ENCODE peak calls at places on chromosomes 4 and X, in six cellular contexts. M is tibial artery; Y is B cell; I is adrenal gland; J is stimulated activated CD8-positive, alpha-beta memory T cell treated with anti-CD3 and anti-CD28 coated beads, Interleukin-4, amount 100 ng/mL, for 4 hours; X is NCI-H1105. L is an unnamed sample.
A peak's percentile ranks its signal among the peaks of the same experiment; 100 is the strongest.

GRCh38 chrX:11952176-11952720 is 186.0 kb upstream of the FRMPD4 start:
- DNase-seq in M (no peak), Y (no peak), I (no peak), J (no peak), X (no peak), L (no peak)

GRCh38 chr4:55554453-55555030 is 7.8 kb upstream of the CLOCK start:
- DNase-seq in M (no peak), Y (no peak), I (no peak), J (no peak), X (no peak), L (no peak)

GRCh38 chr4:164949448-164950118 is 27.9 kb downstream of the TRIM61 start:
- DNase-seq in M (no peak), Y (no peak), I (no peak), J (no peak), X (no peak), L (no peak)

GRCh38 chrX:66030505-66031317 is 9.2 kb downstream of the VSIG4 start:
- DNase-seq in M (no peak), Y (no peak), I (no peak), J (no peak), X (no peak), L (no peak)

GRCh38 chr4:136219592-136220125 is 1312.6 kb downstream of the PCDH18 start:
- DNase-seq in M (no peak), Y (no peak), I (no peak), J (no peak), X (no peak), L (no peak)

GRCh38 chrX:141652315-141652714 is 46.2 kb downstream of the SPANXD start:
- DNase-seq in M (no peak), Y (no peak), I (no peak), J (no peak), X (no peak), L (no peak)

GRCh38 chrX:15929231-15929630 is 74.6 kb upstream of the AP1S2 start:
- DNase-seq in M (no peak), Y (no peak), I (no peak), J (no peak), X (no peak), L (no peak)

GRCh38 chrX:58025979-58026378 is 115.7 kb upstream of the ZXDA start:
- DNase-seq in M (no peak), Y (peak; percentile 40), I (peak; percentile 57), J (no peak), X (peak; percentile 5), L (no peak)

GRCh38 chr4:125951275-125951887 is 636.6 kb downstream of the FAT4 start:
- DNase-seq in M (no peak), Y (no peak), I (no peak), J (no peak), X (no peak), L (no peak)

GRCh38 chrX:85052636-85053343 is 49.1 kb downstream of the APOOL start:
- DNase-seq in M (no peak), Y (no peak), I (no peak), J (no peak), X (no peak), L (no peak)

GRCh38 chrX:103864149-103864548 is 32.1 kb upstream of the RAB9B start:
- DNase-seq in M (no peak), Y (no peak), I (no peak), J (no peak), X (no peak), L (no peak)

GRCh38 chr4:32172761-32173160 is 1452.6 kb downstream of the PCDH7 start:
- DNase-seq in M (no peak), Y (no peak), I (no peak), J (no peak), X (no peak), L (no peak)

GRCh38 chr4:1895971-1896657 is 24.9 kb downstream of the NSD2 start:
- DNase-seq in M (no peak), Y (no peak), I (no peak), J (no peak), X (no peak), L (no peak)

GRCh38 chrX:2650865-2651264 is 40.2 kb upstream of the CD99 start:
- DNase-seq in M (no peak), Y (no peak), I (no peak), J (no peak), X (no peak), L (no peak)

GRCh38 chr4:56400560-56400959 is 13.3 kb upstream of the AASDH start:
- DNase-seq in M (no peak), Y (no peak), I (no peak), J (no peak), X (no peak), L (no peak)

GRCh38 chr4:40924096-40924792 is 174.5 kb downstream of the NSUN7 start:
- DNase-seq in M (peak; percentile 79), Y (peak; percentile 73), I (peak; percentile 84), J (peak; percentile 37), X (peak; percentile 27), L (peak; percentile 22)

GRCh38 chr4:83152771-83153170 is 38.2 kb upstream of the PLAC8 start:
- DNase-seq in M (no peak), Y (no peak), I (no peak), J (no peak), X (no peak), L (no peak)

GRCh38 chr4:80097395-80098177 is 24.6 kb upstream of the ANTXR2 start:
- DNase-seq in M (peak; percentile 60), Y (no peak), I (peak; percentile 55), J (no peak), X (no peak), L (no peak)

GRCh38 chr4:15469402-15470148 is at the start of gene CC2D2A:
- DNase-seq in M (no peak), Y (no peak), I (peak; percentile 58), J (no peak), X (no peak), L (no peak)

GRCh38 chr4:7398104-7398423 is 36.7 kb downstream of the PSAPL1 start:
- DNase-seq in M (peak; percentile 55), Y (no peak), I (peak; percentile 35), J (no peak), X (peak; percentile 94), L (no peak)

GRCh38 chr4:6198768-6199343 is 1.5 kb downstream of the JAKMIP1 start:
- DNase-seq in M (peak; percentile 38), Y (no peak), I (no peak), J (no peak), X (peak; percentile 14), L (peak; percentile 38)

GRCh38 chr4:13921805-13922204 is 294.3 kb upstream of the BOD1L1 start:
- DNase-seq in M (no peak), Y (no peak), I (no peak), J (no peak), X (no peak), L (no peak)

GRCh38 chrX:14027511-14028019 is 2.1 kb downstream of the GEMIN8 start:
- DNase-seq in M (no peak), Y (no peak), I (no peak), J (no peak), X (no peak), L (no peak)

GRCh38 chr4:78922207-78922606 is 17.0 kb downstream of the PAQR3 start:
- DNase-seq in M (no peak), Y (no peak), I (no peak), J (no peak), X (no peak), L (no peak)

GRCh38 chr4:94826206-94826605 is 68.5 kb downstream of the BMPR1B start:
- DNase-seq in M (no peak), Y (no peak), I (no peak), J (no peak), X (no peak), L (no peak)

GRCh38 chrX:130124577-130124976 is 14.3 kb upstream of the ELF4 start:
- DNase-seq in M (no peak), Y (no peak), I (no peak), J (no peak), X (no peak), L (no peak)

GRCh38 chr4:109873791-109874514 is 26.0 kb downstream of the LRIT3 start:
- DNase-seq in M (no peak), Y (no peak), I (no peak), J (no peak), X (no peak), L (no peak)

GRCh38 chr4:68460085-68460484 is 12.8 kb downstream of the TMPRSS11E start:
- DNase-seq in M (no peak), Y (no peak), I (no peak), J (no peak), X (no peak), L (no peak)

GRCh38 chrX:22690116-22690515 is 309.6 kb upstream of the DDX53 start:
- DNase-seq in M (no peak), Y (no peak), I (peak; percentile 54), J (no peak), X (peak; percentile 38), L (no peak)

GRCh38 chr4:36310793-36311192 is 29.4 kb downstream of the DTHD1 start:
- DNase-seq in M (peak; percentile 65), Y (peak; percentile 45), I (no peak), J (no peak), X (no peak), L (no peak)

GRCh38 chrX:77505227-77505626 is 58.0 kb downstream of the FGF16 start:
- DNase-seq in M (no peak), Y (no peak), I (no peak), J (no peak), X (no peak), L (no peak)

GRCh38 chrX:69387559-69388487 is 116.3 kb upstream of the NALF2 start:
- DNase-seq in M (no peak), Y (no peak), I (peak; percentile 56), J (no peak), X (peak; percentile 4), L (no peak)

GRCh38 chr4:109722357-109722756 is 7.5 kb downstream of the PLA2G12A start:
- DNase-seq in M (no peak), Y (no peak), I (no peak), J (no peak), X (no peak), L (no peak)

GRCh38 chr4:54647070-54647469 is 10.7 kb upstream of the KIT start:
- DNase-seq in M (no peak), Y (no peak), I (no peak), J (no peak), X (no peak), L (no peak)

GRCh38 chrX:144916785-144917184 is 330.5 kb upstream of the SPANXN1 start:
- DNase-seq in M (no peak), Y (no peak), I (no peak), J (no peak), X (no peak), L (no peak)

GRCh38 chrX:13000311-13000811 is 25.5 kb downstream of the TMSB4X start:
- DNase-seq in M (no peak), Y (peak; percentile 59), I (no peak), J (no peak), X (no peak), L (no peak)

GRCh38 chr4:138312536-138312911 is 70.4 kb upstream of the SLC7A11 start:
- DNase-seq in M (no peak), Y (no peak), I (no peak), J (no peak), X (no peak), L (no peak)

GRCh38 chr4:89724716-89725115 is 112.2 kb downstream of the SNCA start:
- DNase-seq in M (no peak), Y (no peak), I (no peak), J (no peak), X (no peak), L (no peak)

L was measured in central memory CD8-positive, alpha-beta T cell.